ENCODE peak calls at places on chromosome 13, in five cellular contexts. H, I, P, G and W are unnamed samples.

GRCh38 chr13:109813663-109814062 is 27.3 kb upstream of the IRS2 start:
- DNase-seq in H (no peak), I (no peak), P (no peak), G (no peak), W (no peak)

GRCh38 chr13:66803759-66804456 is 426.2 kb downstream of the PCDH9 start:
- DNase-seq in H (no peak), I (no peak), P (no peak), G (no peak), W (no peak)

GRCh38 chr13:48000559-48001126 is 430 bp downstream of the SUCLA2 start:
- DNase-seq in H (peak), I (no peak), P (peak), G (no peak), W (no peak)

GRCh38 chr13:86710013-86710412 is 910.8 kb upstream of the SLITRK6 start:
- DNase-seq in H (no peak), I (no peak), P (no peak), G (no peak), W (no peak)

GRCh38 chr13:50529154-50529882 is 314.2 kb downstream of the DLEU7 start:
- DNase-seq in H (peak), I (peak), P (peak), G (no peak), W (peak)

GRCh38 chr13:104571161-104571889 is 1505.1 kb upstream of the SLC10A2 start:
- DNase-seq in H (peak), I (no peak), P (peak), G (peak), W (no peak)

GRCh38 chr13:19910336-19911072 is 47.1 kb upstream of the ZMYM5 start:
- DNase-seq in H (peak), I (no peak), P (peak), G (no peak), W (peak)

GRCh38 chr13:33825083-33825482 is 7.1 kb downstream of the RFC3 start:
- DNase-seq in H (no peak), I (no peak), P (no peak), G (no peak), W (no peak)

GRCh38 chr13:47146136-47146535 is 249.3 kb upstream of the HTR2A start:
- DNase-seq in H (peak), I (no peak), P (no peak), G (no peak), W (no peak)

GRCh38 chr13:98780972-98781869 is 28.7 kb upstream of the SLC15A1 start:
- DNase-seq in H (no peak), I (no peak), P (no peak), G (no peak), W (no peak)

GRCh38 chr13:21478881-21479808 is 20.0 kb upstream of the ZDHHC20 start:
- DNase-seq in H (peak), I (no peak), P (peak), G (no peak), W (no peak)

GRCh38 chr13:94412870-94413269 is 66.6 kb downstream of the DCT start:
- DNase-seq in H (no peak), I (no peak), P (no peak), G (no peak), W (no peak)

GRCh38 chr13:44879452-44880058 is 109.7 kb downstream of the NUFIP1 start:
- DNase-seq in H (peak), I (no peak), P (no peak), G (no peak), W (peak)